ENCODE peak calls at places on chromosomes 4 and X, in eight cellular contexts. J, V, Z, I, M, R, S and E are unnamed samples. For H3K4me1, the result is how much of the 10 kb centered on the place peaks cover.

GRCh38 chrX:121160987-121161386 is 113.6 kb downstream of the GLUD2 start:
- DNase-seq in R (no peak), V (no peak), I (no peak), Z (no peak), S (no peak), J (no peak), M (no peak), E (no peak)

GRCh38 chrX:152895121-152895520 is 2.7 kb upstream of the ZNF185 start:
- DNase-seq in S (no peak), Z (no peak), R (no peak), I (no peak), M (no peak), V (no peak), J (no peak), E (no peak)

GRCh38 chrX:31894152-31894551 is 822.3 kb upstream of the FTHL17 start:
- DNase-seq in R (no peak), V (no peak), J (no peak), I (peak), M (no peak), S (no peak), Z (no peak), E (no peak)

GRCh38 chr4:14853186-14853946 is 148.9 kb upstream of the CPEB2 start:
- DNase-seq in R (no peak), M (no peak), J (no peak), I (no peak), V (no peak), Z (peak), S (peak), E (no peak)

GRCh38 chrX:41558531-41558930 is 111.4 kb downstream of the NYX start:
- DNase-seq in M (no peak), J (no peak), I (no peak), R (no peak), Z (peak), S (peak), V (no peak), E (no peak)

GRCh38 chrX:85903692-85904471 is 143.5 kb downstream of the CHM start:
- DNase-seq in I (no peak), M (no peak), J (no peak), S (no peak), R (no peak), Z (no peak), V (no peak), E (no peak)

GRCh38 chr4:67558493-67558892 is at the start of gene STAP1:
- DNase-seq in I (no peak), V (no peak), M (no peak), S (no peak), J (peak), R (no peak), Z (no peak), E (peak)

GRCh38 chrX:85992811-85993229 is 54.5 kb downstream of the CHM start:
- DNase-seq in Z (no peak), S (no peak), I (no peak), R (no peak), V (no peak), J (no peak), M (no peak), E (no peak)

GRCh38 chr4:25535278-25535677 is 120.4 kb upstream of the SLC34A2 start:
- DNase-seq in Z (no peak), J (no peak), I (no peak), M (no peak), S (no peak), R (no peak), V (no peak), E (no peak)

GRCh38 chrX:19566359-19567141 is 51.2 kb upstream of the MAP3K15 start:
- DNase-seq in I (no peak), R (no peak), J (no peak), M (no peak), S (no peak), V (no peak), Z (peak), E (no peak)

GRCh38 chrX:71543316-71543715 is 10.4 kb downstream of the OGT start:
- DNase-seq in J (no peak), I (no peak), M (no peak), Z (no peak), S (peak), V (no peak), R (no peak), E (no peak)

GRCh38 chr4:148090503-148091476 is 351.4 kb downstream of the NR3C2 start:
- DNase-seq in Z (no peak), R (no peak), J (no peak), M (no peak), V (no peak), S (no peak), I (no peak), E (no peak)

GRCh38 chr4:6333301-6334202 is 63.9 kb downstream of the WFS1 start:
- DNase-seq in I (no peak), J (no peak), R (no peak), M (no peak), V (no peak), Z (peak), S (peak), E (no peak)

GRCh38 chrX:40880712-40881111 is 145.4 kb upstream of the MED14 start:
- DNase-seq in M (no peak), S (no peak), Z (no peak), I (no peak), R (no peak), V (no peak), J (no peak), E (no peak)

GRCh38 chrX:54166915-54167314 is 16.1 kb downstream of the FAM120C start:
- DNase-seq in I (no peak), J (no peak), V (no peak), Z (no peak), R (no peak), S (no peak), M (no peak), E (no peak)

GRCh38 chrX:123626962-123627361 is 105.9 kb downstream of the THOC2 start:
- DNase-seq in M (no peak), I (no peak), J (no peak), R (no peak), Z (no peak), S (no peak), V (no peak), E (no peak)

GRCh38 chrX:30620980-30621716 is 32.1 kb upstream of the GK start:
- DNase-seq in V (no peak), Z (no peak), I (no peak), M (no peak), J (no peak), S (peak), R (no peak), E (no peak)

GRCh38 chr4:6408263-6408662 is 64.2 kb downstream of the PPP2R2C start:
- DNase-seq in R (no peak), I (no peak), M (no peak), J (no peak), S (peak), Z (peak), V (no peak), E (no peak)

GRCh38 chr4:72786401-72786990 is 217.5 kb upstream of the ADAMTS3 start:
- DNase-seq in R (no peak), Z (no peak), V (no peak), J (no peak), M (no peak), I (no peak), S (no peak), E (no peak)

GRCh38 chr4:75729836-75730235 is 5.5 kb downstream of the USO1 start:
- DNase-seq in I (no peak), S (no peak), M (no peak), Z (no peak), R (no peak), J (no peak), V (no peak), E (no peak)

GRCh38 chrX:129785160-129785947 is 5.6 kb downstream of the SASH3 start:
- DNase-seq in M (no peak), S (no peak), I (no peak), Z (no peak), J (no peak), V (no peak), R (no peak), E (no peak)
- H3K27ac ChIP-seq in M (no peak), S (no peak), I (no peak), Z (no peak), J (peak), V (peak), R (no peak), E (peak)

GRCh38 chr4:139918591-139918990 is 235.4 kb downstream of the MAML3 start:
- DNase-seq in R (no peak), Z (no peak), J (no peak), M (no peak), S (no peak), I (no peak), V (no peak), E (no peak)
- H3K4me1 ChIP-seq in R (half or more), Z (half or more), J (under half), M (half or more), S (half or more), I (under half), V (under half), E (under half)

DNA sequence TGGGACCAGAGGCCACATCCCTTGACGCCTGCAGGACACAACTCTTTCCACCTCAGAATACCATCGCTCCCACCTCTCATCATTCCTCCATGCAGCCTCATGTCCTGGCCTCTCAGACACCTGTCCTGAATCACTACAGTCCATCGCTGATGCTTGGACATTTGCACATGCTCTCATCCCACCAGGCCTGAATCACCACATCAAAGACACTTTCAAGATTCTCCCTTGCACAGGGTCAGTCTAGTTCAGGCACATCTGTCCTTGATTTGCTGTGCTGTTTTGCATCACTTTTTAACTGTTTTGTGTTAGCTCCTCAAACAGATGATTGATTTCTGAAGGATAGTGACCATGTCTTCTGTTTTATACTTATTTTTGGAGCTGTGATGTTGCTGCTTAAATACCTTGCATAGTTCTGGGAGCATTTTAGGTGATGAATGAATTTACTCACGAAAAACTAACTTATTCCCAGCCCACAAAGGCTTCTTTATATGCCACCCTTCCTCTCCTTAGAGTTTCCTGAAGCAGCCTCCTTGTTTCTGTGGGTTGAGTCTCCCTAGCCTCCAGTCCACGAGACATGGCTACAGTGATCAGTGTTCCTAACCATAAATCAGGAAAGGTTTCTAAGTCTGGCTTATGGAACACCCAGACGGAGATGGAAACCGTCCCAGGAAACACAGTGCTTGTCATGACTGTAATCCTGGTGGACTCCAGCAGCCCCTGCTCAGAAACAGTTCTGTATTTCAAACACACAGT is 2.7 kb downstream of the FAM114A1 start:
- DNase-seq in V (no peak), I (no peak), J (no peak), M (no peak), S (no peak), R (no peak), Z (no peak), E (no peak)
- H3K27ac ChIP-seq in V (no peak), I (no peak), J (no peak), M (peak), S (no peak), R (no peak), Z (no peak), E (no peak)

GRCh38 chr4:85498068-85498733 is 23.3 kb downstream of the ARHGAP24 start:
- DNase-seq in I (peak), Z (no peak), J (no peak), R (peak), V (no peak), S (peak), M (peak), E (no peak)
- H3K4me1 ChIP-seq in I (under half), Z (under half), J (under half), R (under half), V (under half), S (under half), M (under half), E (under half)